ENCODE peak calls at places on chromosomes 4 and X, in four cellular contexts. One of them, this sample, is unnamed. For H3K4me1, the result is how much of the 10 kb centered on the place peaks cover.

GRCh38 chr4:86013623-86014022 is 346.2 kb downstream of the MAPK10 start:
- DNase-seq in MM.1S: no peak
- DNase-seq in tibial artery: no peak
- DNase-seq in foreskin keratinocyte: no peak
- DNase-seq in this sample: no peak

GRCh38 chr4:123833156-123833555 is 436.6 kb downstream of the SPRY1 start:
- DNase-seq in MM.1S: no peak
- DNase-seq in tibial artery: no peak
- DNase-seq in foreskin keratinocyte: peak
- DNase-seq in this sample: no peak

GRCh38 chr4:176153124-176153523 is 42.3 kb downstream of the SPATA4 start:
- DNase-seq in MM.1S: no peak
- DNase-seq in tibial artery: no peak
- DNase-seq in foreskin keratinocyte: no peak
- DNase-seq in this sample: no peak

GRCh38 chr4:15197005-15197404 is 194.7 kb downstream of the CPEB2 start:
- DNase-seq in MM.1S: no peak
- DNase-seq in tibial artery: no peak
- DNase-seq in foreskin keratinocyte: no peak
- DNase-seq in this sample: no peak

GRCh38 chr4:39166670-39167069 is 15.7 kb upstream of the WDR19 start:
- DNase-seq in MM.1S: no peak
- DNase-seq in tibial artery: no peak
- DNase-seq in foreskin keratinocyte: no peak
- DNase-seq in this sample: no peak

GRCh38 chrX:49988128-49988527 is 65.7 kb downstream of the CLCN5 start:
- DNase-seq in MM.1S: no peak
- DNase-seq in tibial artery: no peak
- DNase-seq in foreskin keratinocyte: no peak
- DNase-seq in this sample: no peak

GRCh38 chrX:107659768-107660167 is 31.5 kb downstream of the PRPS1 start:
- DNase-seq in MM.1S: peak
- DNase-seq in tibial artery: no peak
- DNase-seq in foreskin keratinocyte: no peak
- DNase-seq in this sample: no peak

GRCh38 chr4:104879854-104880253 is 266.8 kb upstream of the TET2 start:
- DNase-seq in MM.1S: no peak
- DNase-seq in tibial artery: no peak
- DNase-seq in foreskin keratinocyte: no peak
- DNase-seq in this sample: no peak

GRCh38 chr4:126604273-126604867 is 1028.4 kb upstream of the INTU start:
- DNase-seq in MM.1S: peak
- DNase-seq in tibial artery: no peak
- DNase-seq in foreskin keratinocyte: no peak
- DNase-seq in this sample: no peak

GRCh38 chrX:84737471-84737871 is 235.2 kb upstream of the HDX start:
- DNase-seq in MM.1S: no peak
- DNase-seq in tibial artery: peak
- DNase-seq in foreskin keratinocyte: no peak
- DNase-seq in this sample: peak

GRCh38 chr4:31241504-31241903 is 521.3 kb downstream of the PCDH7 start:
- DNase-seq in MM.1S: no peak
- DNase-seq in tibial artery: no peak
- DNase-seq in foreskin keratinocyte: no peak
- DNase-seq in this sample: no peak

GRCh38 chrX:40055495-40055894 is 42.3 kb downstream of the BCOR start:
- DNase-seq in MM.1S: no peak
- DNase-seq in tibial artery: no peak
- DNase-seq in foreskin keratinocyte: no peak
- DNase-seq in this sample: no peak

GRCh38 chrX:109782994-109783711 is 50.1 kb upstream of the ACSL4 start:
- DNase-seq in MM.1S: peak
- DNase-seq in tibial artery: no peak
- DNase-seq in foreskin keratinocyte: no peak
- DNase-seq in this sample: no peak

GRCh38 chrX:136867096-136867491 is 13.4 kb downstream of the RBMX start:
- DNase-seq in MM.1S: no peak
- DNase-seq in tibial artery: no peak
- DNase-seq in foreskin keratinocyte: no peak
- DNase-seq in this sample: no peak

GRCh38 chr4:91282217-91282616 is 1021.5 kb upstream of the GRID2 start:
- DNase-seq in MM.1S: no peak
- DNase-seq in tibial artery: no peak
- DNase-seq in foreskin keratinocyte: no peak
- DNase-seq in this sample: no peak

GRCh38 chr4:86498560-86499166 is 95.5 kb upstream of the PTPN13 start:
- DNase-seq in MM.1S: peak
- DNase-seq in tibial artery: no peak
- DNase-seq in foreskin keratinocyte: no peak
- DNase-seq in this sample: no peak

GRCh38 chrX:11480626-11481025 is 185.1 kb downstream of the ARHGAP6 start:
- DNase-seq in MM.1S: no peak
- DNase-seq in tibial artery: no peak
- DNase-seq in foreskin keratinocyte: no peak
- DNase-seq in this sample: no peak

GRCh38 chr4:156762851-156763250 is 208.7 kb downstream of the PDGFC start:
- DNase-seq in MM.1S: no peak
- DNase-seq in tibial artery: no peak
- DNase-seq in foreskin keratinocyte: no peak
- DNase-seq in this sample: no peak

GRCh38 chr4:82266345-82266744 is 107.4 kb downstream of the HNRNPD start:
- DNase-seq in MM.1S: no peak
- DNase-seq in tibial artery: no peak
- DNase-seq in foreskin keratinocyte: no peak
- DNase-seq in this sample: no peak

GRCh38 chrX:47662144-47662657 is 3.2 kb upstream of the UXT start:
- DNase-seq in MM.1S: no peak
- DNase-seq in tibial artery: no peak
- DNase-seq in foreskin keratinocyte: peak
- DNase-seq in this sample: no peak

GRCh38 chrX:40132751-40133150 is 35.0 kb upstream of the BCOR start:
- DNase-seq in MM.1S: no peak
- DNase-seq in tibial artery: peak
- DNase-seq in foreskin keratinocyte: peak
- DNase-seq in this sample: peak

GRCh38 chrX:129701624-129702069 is 37.1 kb upstream of the XPNPEP2 start:
- DNase-seq in MM.1S: no peak
- DNase-seq in tibial artery: peak
- DNase-seq in foreskin keratinocyte: no peak
- DNase-seq in this sample: peak

GRCh38 chrX:56729152-56729557 is at the start of gene NBDY:
- DNase-seq in MM.1S: peak
- DNase-seq in tibial artery: no peak
- DNase-seq in foreskin keratinocyte: peak
- DNase-seq in this sample: peak

GRCh38 chrX:40502688-40503087 is 78.1 kb upstream of the ATP6AP2 start:
- DNase-seq in MM.1S: no peak
- DNase-seq in tibial artery: no peak
- DNase-seq in foreskin keratinocyte: no peak
- DNase-seq in this sample: no peak

GRCh38 chrX:18290200-18290599 is 64.3 kb downstream of the SCML2 start:
- DNase-seq in MM.1S: no peak
- DNase-seq in tibial artery: no peak
- DNase-seq in foreskin keratinocyte: no peak
- DNase-seq in this sample: no peak

GRCh38 chr4:166816901-166817300 is 417.4 kb downstream of the SPOCK3 start:
- DNase-seq in MM.1S: no peak
- DNase-seq in tibial artery: no peak
- DNase-seq in foreskin keratinocyte: no peak
- DNase-seq in this sample: no peak

GRCh38 chr4:8772499-8773123 is 99.0 kb downstream of the HMX1 start:
- DNase-seq in MM.1S: no peak
- DNase-seq in tibial artery: peak
- DNase-seq in foreskin keratinocyte: no peak
- DNase-seq in this sample: no peak

DNA sequence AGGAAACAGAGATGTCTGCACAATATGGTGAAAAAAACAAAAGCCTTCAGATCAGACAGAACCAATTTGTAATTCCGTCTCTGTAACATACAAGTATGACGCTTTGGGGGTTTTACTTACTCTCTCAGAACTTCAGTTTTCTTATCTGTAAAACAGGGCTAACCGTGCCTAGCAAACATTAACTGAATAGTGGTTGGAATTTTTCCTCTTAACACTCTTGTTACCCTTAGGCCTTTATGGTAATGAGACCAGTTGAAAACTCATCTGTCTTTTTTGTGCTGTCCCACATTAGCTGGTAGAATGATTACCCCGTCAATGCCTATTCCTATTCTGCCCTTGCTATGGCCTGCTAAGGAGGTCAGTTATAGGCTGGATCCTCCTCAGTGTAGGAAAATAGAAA is 4.5 kb upstream of the MYOZ2 start:
- DNase-seq in MM.1S: no peak
- DNase-seq in tibial artery: no peak
- DNase-seq in foreskin keratinocyte: no peak
- DNase-seq in this sample: no peak
- H3K27ac ChIP-seq in MM.1S: no peak
- H3K27ac ChIP-seq in tibial artery: peak
- H3K27ac ChIP-seq in foreskin keratinocyte: no peak
- H3K27ac ChIP-seq in this sample: no peak

DNA sequence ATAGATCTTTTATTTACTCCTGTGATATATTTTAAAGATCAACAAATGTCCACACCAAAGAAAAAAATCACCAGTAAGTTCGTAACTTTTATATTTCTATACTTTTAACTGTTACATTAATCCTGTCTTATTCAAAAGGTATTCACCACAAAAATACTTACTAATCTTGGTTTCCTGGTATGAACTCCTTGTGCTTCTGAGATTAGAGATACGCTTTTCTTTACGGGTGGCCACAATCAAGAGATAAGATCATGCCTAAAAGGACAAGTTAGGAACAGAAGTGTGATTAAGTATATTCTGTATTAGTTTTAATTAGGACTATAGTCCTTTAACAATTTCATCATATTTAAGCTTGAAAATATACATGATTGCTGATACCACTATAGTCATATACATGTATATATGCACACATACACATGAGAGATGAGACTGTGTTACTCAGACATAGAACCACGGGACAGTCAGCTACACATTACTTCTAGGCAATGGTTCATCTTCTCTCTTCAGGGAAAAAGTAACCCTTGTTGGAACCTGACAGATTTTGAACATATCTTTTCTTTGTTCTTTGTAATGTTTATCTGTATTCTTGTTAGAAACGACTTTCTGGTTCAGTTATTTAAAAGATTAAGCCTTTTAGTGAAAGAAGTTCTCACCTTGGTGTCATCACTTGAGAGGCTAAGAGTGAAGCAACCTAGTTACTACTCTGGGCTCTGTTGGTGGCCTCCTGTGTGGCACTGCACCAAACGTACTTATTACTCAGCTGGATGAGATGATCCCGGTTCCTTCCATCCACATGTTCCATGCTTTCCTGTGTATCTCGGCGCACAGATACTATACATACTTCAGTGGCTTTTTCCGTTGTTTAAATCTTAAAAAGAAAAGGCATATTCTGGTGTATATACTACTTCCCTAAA is 146.1 kb downstream of the CBR4 start:
- DNase-seq in MM.1S: no peak
- DNase-seq in tibial artery: no peak
- DNase-seq in foreskin keratinocyte: no peak
- DNase-seq in this sample: no peak
- H3K4me1 ChIP-seq in MM.1S: under half
- H3K4me1 ChIP-seq in tibial artery: under half
- H3K4me1 ChIP-seq in foreskin keratinocyte: under half
- H3K4me1 ChIP-seq in this sample: under half

DNA sequence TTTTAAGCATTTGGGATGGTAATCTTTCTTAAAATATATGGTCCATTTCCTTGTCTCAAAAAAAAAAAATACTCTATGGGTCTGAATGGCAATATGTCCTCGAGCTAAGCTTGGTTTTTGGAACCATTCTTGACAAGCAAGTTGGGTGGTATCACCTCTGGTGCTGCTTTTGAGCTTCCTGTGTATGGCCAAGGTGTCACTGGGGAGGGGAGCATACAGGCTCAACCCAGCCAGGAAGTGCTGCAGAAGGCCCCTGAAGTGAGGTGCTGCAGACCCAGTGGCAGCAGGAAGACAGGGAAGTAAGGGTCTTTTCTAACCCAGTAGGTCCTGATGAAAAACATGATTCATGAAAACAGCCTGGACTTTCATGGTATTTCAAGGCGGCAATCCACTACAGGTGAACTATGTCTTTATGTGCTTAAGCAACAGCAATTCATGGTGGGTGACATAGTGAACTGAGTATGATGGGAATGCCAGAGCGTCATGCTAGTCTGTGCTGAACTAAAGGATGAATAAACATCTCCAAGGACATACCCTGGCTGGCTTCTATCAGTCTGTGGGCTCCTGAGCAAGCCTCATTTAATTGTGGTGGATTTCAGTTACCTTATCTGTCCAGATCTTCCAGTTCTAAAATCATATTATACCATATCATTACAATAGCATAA is 15.1 kb downstream of the TRAPPC2 start:
- DNase-seq in MM.1S: no peak
- DNase-seq in tibial artery: no peak
- DNase-seq in foreskin keratinocyte: no peak
- DNase-seq in this sample: no peak
- H3K27ac ChIP-seq in MM.1S: no peak
- H3K27ac ChIP-seq in tibial artery: no peak
- H3K27ac ChIP-seq in foreskin keratinocyte: no peak
- H3K27ac ChIP-seq in this sample: peak

DNA sequence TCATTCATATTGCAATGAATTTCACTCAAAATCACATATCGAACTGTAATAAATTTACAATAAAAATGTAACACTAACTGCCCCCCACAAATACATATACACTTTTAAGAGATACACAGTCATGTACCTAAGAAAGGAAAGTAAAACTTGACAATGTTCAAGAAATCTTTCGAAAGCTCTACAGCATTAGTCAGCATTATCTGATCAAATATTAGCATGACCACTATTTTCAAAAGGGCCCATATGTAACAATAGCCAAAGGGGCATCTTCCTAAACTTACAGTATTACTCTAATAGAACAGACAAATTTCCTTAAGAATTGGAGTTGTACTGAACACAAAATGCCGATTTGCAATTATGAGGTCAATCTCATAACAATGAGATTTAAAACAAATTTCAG is 51.8 kb downstream of the STX18 start:
- DNase-seq in MM.1S: peak
- DNase-seq in tibial artery: no peak
- DNase-seq in foreskin keratinocyte: no peak
- DNase-seq in this sample: no peak
- H3K4me1 ChIP-seq in MM.1S: under half
- H3K4me1 ChIP-seq in tibial artery: under half
- H3K4me1 ChIP-seq in foreskin keratinocyte: under half
- H3K4me1 ChIP-seq in this sample: under half